ENCODE peak calls at places on chromosomes 4 and X, in seven cellular contexts. X, S, G, V, J, T and I are unnamed samples.

GRCh38 chr4:162015090-162015489 is 148.7 kb downstream of the FSTL5 start:
- DNase-seq in X (no peak), S (no peak), G (no peak), V (no peak), J (no peak), T (no peak), I (no peak)

GRCh38 chr4:18454349-18454748 is 432.8 kb upstream of the LCORL start:
- DNase-seq in X (no peak), S (no peak), G (no peak), V (no peak), J (no peak), T (no peak), I (no peak)

GRCh38 chrX:48802813-48803261 is 970 bp downstream of the HDAC6 start:
- DNase-seq in X (no peak), S (no peak), G (no peak), V (no peak), J (no peak), T (no peak), I (no peak)

GRCh38 chr4:76641351-76641750 is 206.3 kb downstream of the SHROOM3 start:
- DNase-seq in X (no peak), S (no peak), G (no peak), V (no peak), J (no peak), T (no peak), I (no peak)

GRCh38 chr4:48748949-48749596 is 31.0 kb downstream of the FRYL start:
- DNase-seq in X (no peak), S (no peak), G (no peak), V (no peak), J (no peak), T (no peak), I (no peak)

GRCh38 chr4:142372570-142373300 is 473.4 kb downstream of the INPP4B start:
- DNase-seq in X (no peak), S (no peak), G (peak; percentile 53), V (no peak), J (no peak), T (no peak), I (no peak)

GRCh38 chr4:139015948-139016451 is 419 bp downstream of the NOCT start:
- DNase-seq in X (no peak), S (peak; percentile 40), G (no peak), V (peak; percentile 58), J (peak; percentile 49), T (peak; percentile 41), I (no peak)

GRCh38 chrX:119887721-119888425 is 7.8 kb upstream of the AKAP14 start:
- DNase-seq in X (peak; percentile 59), S (peak; percentile 1), G (peak; percentile 31), V (peak; percentile 88), J (peak; percentile 1), T (peak; percentile 46), I (peak; percentile 76)

GRCh38 chr4:98994474-98995182 is 893 bp upstream of the METAP1 start:
- DNase-seq in X (no peak), S (no peak), G (no peak), V (no peak), J (no peak), T (no peak), I (no peak)

GRCh38 chr4:3878678-3879077 is 112.5 kb downstream of the ADRA2C start:
- DNase-seq in X (peak; percentile 31), S (no peak), G (no peak), V (no peak), J (no peak), T (no peak), I (no peak)

GRCh38 chr4:143743591-143743990 is 43.1 kb upstream of the FREM3 start:
- DNase-seq in X (no peak), S (no peak), G (no peak), V (no peak), J (no peak), T (no peak), I (no peak)

GRCh38 chr4:15197005-15197404 is 194.7 kb downstream of the CPEB2 start:
- DNase-seq in X (no peak), S (no peak), G (peak; percentile 25), V (peak; percentile 9), J (no peak), T (peak; percentile 69), I (no peak)

GRCh38 chrX:146278381-146278780 is 460.8 kb downstream of the SLITRK2 start:
- DNase-seq in X (no peak), S (no peak), G (no peak), V (peak; percentile 23), J (no peak), T (no peak), I (no peak)

GRCh38 chr4:54384563-54384962 is 155.5 kb downstream of the PDGFRA start:
- DNase-seq in X (peak; percentile 60), S (peak; percentile 21), G (peak; percentile 47), V (peak; percentile 16), J (peak; percentile 6), T (peak; percentile 50), I (no peak)

GRCh38 chr4:8834681-8835220 is 36.9 kb downstream of the HMX1 start:
- DNase-seq in X (peak; percentile 19), S (no peak), G (no peak), V (peak; percentile 4), J (no peak), T (no peak), I (peak; percentile 33)

GRCh38 chr4:87117051-87117729 is 103.2 kb downstream of the KLHL8 start:
- DNase-seq in X (no peak), S (no peak), G (no peak), V (no peak), J (no peak), T (no peak), I (no peak)